ENCODE peak calls at places on chromosome 11, in five cellular contexts. One of them, this sample, is unnamed.
A peak's percentile ranks its signal among the peaks of the same experiment; 100 is the strongest.

GRCh38 chr11:117916956-117917355 is 12.2 kb downstream of the TMPRSS13 start:
- DNase-seq in K562: no peak
- DNase-seq in H1: no peak
- DNase-seq in HepG2: no peak
- DNase-seq in GM12878: no peak
- DNase-seq in this sample: no peak

GRCh38 chr11:88352139-88352538 is 14.6 kb upstream of the CTSC start:
- DNase-seq in H1: no peak
- DNase-seq in K562: no peak
- DNase-seq in HepG2: no peak
- DNase-seq in GM12878: no peak
- DNase-seq in this sample: no peak

GRCh38 chr11:227824-228223 is 8.3 kb downstream of the SIRT3 start:
- DNase-seq in HepG2: no peak
- DNase-seq in H1: no peak
- DNase-seq in GM12878: no peak
- DNase-seq in K562: no peak
- DNase-seq in this sample: no peak

GRCh38 chr11:2674681-2675131 is 25.1 kb downstream of the KCNQ1OT1 start:
- DNase-seq in GM12878: no peak
- DNase-seq in H1: no peak
- DNase-seq in HepG2: no peak
- DNase-seq in K562: no peak
- DNase-seq in this sample: peak; percentile 16

GRCh38 chr11:15602779-15603178 is 488.1 kb downstream of the INSC start:
- DNase-seq in H1: no peak
- DNase-seq in GM12878: no peak
- DNase-seq in HepG2: no peak
- DNase-seq in K562: no peak
- DNase-seq in this sample: no peak

GRCh38 chr11:27700351-27701261 is at the start of gene BDNF:
- DNase-seq in GM12878: no peak
- DNase-seq in HepG2: no peak
- DNase-seq in K562: no peak
- DNase-seq in H1: peak; percentile 73
- DNase-seq in this sample: peak; percentile 72

GRCh38 chr11:76678316-76678715 is 7.8 kb upstream of the LRRC32 start:
- DNase-seq in HepG2: no peak
- DNase-seq in K562: no peak
- DNase-seq in GM12878: no peak
- DNase-seq in H1: no peak
- DNase-seq in this sample: no peak

GRCh38 chr11:96085349-96085910 is 161.5 kb upstream of the MTMR2 start:
- DNase-seq in K562: no peak
- DNase-seq in GM12878: no peak
- DNase-seq in HepG2: no peak
- DNase-seq in H1: no peak
- DNase-seq in this sample: no peak

GRCh38 chr11:130181295-130182272 is 22.0 kb downstream of the ST14 start:
- DNase-seq in HepG2: peak; percentile 99
- DNase-seq in GM12878: no peak
- DNase-seq in H1: no peak
- DNase-seq in K562: no peak
- DNase-seq in this sample: no peak

GRCh38 chr11:67351275-67352005 is 1.9 kb downstream of the POLD4 start:
- DNase-seq in HepG2: no peak
- DNase-seq in K562: peak; percentile 72
- DNase-seq in GM12878: no peak
- DNase-seq in H1: peak; percentile 76
- DNase-seq in this sample: peak; percentile 90

GRCh38 chr11:63635762-63636465 is 21.7 kb upstream of the PLAAT3 start:
- DNase-seq in GM12878: peak; percentile 20
- DNase-seq in HepG2: peak; percentile 47
- DNase-seq in H1: peak; percentile 85
- DNase-seq in K562: peak; percentile 66
- DNase-seq in this sample: peak; percentile 92

GRCh38 chr11:33735426-33736147 is 636 bp downstream of the CD59 start:
- DNase-seq in H1: peak; percentile 54
- DNase-seq in HepG2: peak; percentile 34
- DNase-seq in K562: no peak
- DNase-seq in GM12878: peak; percentile 37
- DNase-seq in this sample: peak; percentile 52

GRCh38 chr11:61607426-61607825 is 26.6 kb upstream of the SYT7 start:
- DNase-seq in H1: no peak
- DNase-seq in HepG2: no peak
- DNase-seq in K562: no peak
- DNase-seq in GM12878: no peak
- DNase-seq in this sample: no peak

GRCh38 chr11:86698634-86699033 is 26.2 kb upstream of the ME3 start:
- DNase-seq in GM12878: no peak
- DNase-seq in K562: no peak
- DNase-seq in HepG2: no peak
- DNase-seq in H1: no peak
- DNase-seq in this sample: no peak

GRCh38 chr11:118144301-118144701 is 8.3 kb downstream of the SCN4B start:
- DNase-seq in GM12878: no peak
- DNase-seq in K562: no peak
- DNase-seq in H1: no peak
- DNase-seq in HepG2: no peak
- DNase-seq in this sample: no peak

GRCh38 chr11:105181521-105181920 is 42.0 kb upstream of the CARD18 start:
- DNase-seq in GM12878: no peak
- DNase-seq in K562: no peak
- DNase-seq in HepG2: no peak
- DNase-seq in H1: no peak
- DNase-seq in this sample: no peak

GRCh38 chr11:74935285-74935684 is 13.6 kb downstream of the XRRA1 start:
- DNase-seq in K562: no peak
- DNase-seq in HepG2: no peak
- DNase-seq in H1: no peak
- DNase-seq in GM12878: no peak
- DNase-seq in this sample: no peak

GRCh38 chr11:74932797-74933196 is 16.1 kb downstream of the XRRA1 start:
- DNase-seq in HepG2: no peak
- DNase-seq in GM12878: no peak
- DNase-seq in K562: no peak
- DNase-seq in H1: no peak
- DNase-seq in this sample: no peak

GRCh38 chr11:74933765-74934164 is 15.1 kb downstream of the XRRA1 start:
- DNase-seq in HepG2: no peak
- DNase-seq in K562: no peak
- DNase-seq in H1: no peak
- DNase-seq in GM12878: no peak
- DNase-seq in this sample: no peak

GRCh38 chr11:74929431-74930363 is 19.2 kb downstream of the XRRA1 start:
- DNase-seq in GM12878: peak; percentile 49
- DNase-seq in K562: peak; percentile 45
- DNase-seq in H1: peak; percentile 66
- DNase-seq in HepG2: peak; percentile 89
- DNase-seq in this sample: peak; percentile 95

DNA sequence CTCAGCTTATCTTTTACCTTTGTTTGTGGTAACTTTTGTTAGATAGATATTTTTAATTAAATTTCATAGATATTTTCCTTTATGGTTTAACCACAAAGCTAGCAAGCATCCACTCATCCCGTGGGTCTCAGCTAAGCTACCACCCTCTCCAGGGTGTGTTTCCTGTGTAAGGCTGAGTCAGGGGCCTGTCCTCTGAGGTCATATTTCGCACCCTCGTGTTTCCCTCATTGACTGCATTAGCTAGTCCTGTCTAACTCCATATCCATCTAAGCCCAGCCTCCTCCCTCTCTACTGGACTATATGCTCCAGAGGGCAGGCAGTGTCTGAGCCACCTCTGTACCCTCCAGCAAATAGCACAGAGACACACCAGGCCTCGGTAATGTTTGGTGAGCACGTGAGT is 16.7 kb downstream of the XRRA1 start:
- DNase-seq in GM12878: no peak
- DNase-seq in K562: no peak
- DNase-seq in H1: no peak
- DNase-seq in HepG2: no peak
- DNase-seq in this sample: no peak
- TF ChIP-seq CREB1 in GM12878: no peak
- TF ChIP-seq CREB1 in K562: no peak
- TF ChIP-seq CREB1 in H1: no peak
- TF ChIP-seq CREB1 in HepG2: no peak
- TF ChIP-seq CREB1 in this sample: no peak

GRCh38 chr11:7252683-7253213 is 1.0 kb downstream of the SYT9 start:
- DNase-seq in GM12878: no peak
- DNase-seq in HepG2: no peak
- DNase-seq in K562: no peak
- DNase-seq in H1: peak; percentile 72
- DNase-seq in this sample: peak; percentile 55
- TF ChIP-seq EZH2 in GM12878: no peak
- TF ChIP-seq EZH2 in HepG2: no peak
- TF ChIP-seq EZH2 in K562: no peak
- TF ChIP-seq EZH2 in H1: peak; percentile 76
- TF ChIP-seq EZH2 in this sample: peak; percentile 19

DNA sequence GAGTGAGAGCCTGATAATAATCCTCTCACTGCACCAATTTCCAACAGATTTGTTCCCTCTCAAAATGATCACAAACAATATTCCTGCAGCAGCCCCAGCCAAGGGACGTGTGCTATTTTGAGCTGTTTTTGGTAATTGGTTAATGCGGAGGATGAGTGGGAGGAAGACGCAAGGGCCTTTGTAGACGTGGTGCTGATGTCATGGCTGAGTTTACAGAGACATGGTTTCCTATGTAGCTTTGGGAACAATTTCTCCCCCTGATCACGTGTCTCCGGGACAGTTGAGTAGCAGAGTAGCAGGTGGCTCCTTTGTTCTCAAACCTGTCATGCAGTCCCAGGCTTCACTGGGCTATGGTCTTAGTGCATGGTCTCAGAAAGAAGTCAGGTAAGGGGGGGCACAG is 183.2 kb upstream of the NECTIN1 start:
- DNase-seq in H1: no peak
- DNase-seq in HepG2: no peak
- DNase-seq in K562: no peak
- DNase-seq in GM12878: no peak
- DNase-seq in this sample: no peak
- TF ChIP-seq CREB1 in H1: no peak
- TF ChIP-seq CREB1 in HepG2: no peak
- TF ChIP-seq CREB1 in K562: no peak
- TF ChIP-seq CREB1 in GM12878: no peak
- TF ChIP-seq CREB1 in this sample: no peak

DNA sequence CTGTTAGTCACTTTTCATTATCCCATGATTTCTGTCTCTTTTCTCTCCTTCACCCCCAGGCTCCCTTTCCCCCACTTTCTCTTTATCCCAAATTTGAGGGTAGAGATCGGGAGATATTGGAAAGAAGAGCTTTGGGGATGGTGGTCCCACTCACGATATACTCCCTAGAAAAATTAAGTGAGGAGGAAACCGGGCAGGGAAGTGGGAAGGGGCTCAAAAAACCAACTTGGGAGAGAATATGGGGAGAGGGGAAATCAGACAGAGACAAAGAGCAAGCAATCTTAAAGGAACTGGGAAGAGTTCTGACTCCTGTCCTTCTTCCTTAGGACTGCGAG is 939 bp upstream of the DCHS1 start:
- DNase-seq in GM12878: no peak
- DNase-seq in H1: no peak
- DNase-seq in K562: no peak
- DNase-seq in HepG2: no peak
- DNase-seq in this sample: no peak
- TF ChIP-seq EZH2 in GM12878: no peak
- TF ChIP-seq EZH2 in H1: no peak
- TF ChIP-seq EZH2 in K562: no peak
- TF ChIP-seq EZH2 in HepG2: no peak
- TF ChIP-seq EZH2 in this sample: peak; percentile 38

GRCh38 chr11:83070878-83071640 is 638 bp downstream of the RAB30 start:
- DNase-seq in HepG2: no peak
- DNase-seq in H1: no peak
- DNase-seq in GM12878: no peak
- DNase-seq in K562: peak; percentile 17
- DNase-seq in this sample: peak; percentile 57
- TF ChIP-seq CREB1 in HepG2: no peak
- TF ChIP-seq CREB1 in H1: no peak
- TF ChIP-seq CREB1 in GM12878: no peak
- TF ChIP-seq CREB1 in K562: no peak
- TF ChIP-seq CREB1 in this sample: no peak

This sample was measured in GM23338.